ENCODE peak calls at places on chromosomes 13 and 19, in eight cellular contexts. T is endothelial cell of umbilical vein; M is HT-29; Z is memory B cell; B is stimulated activated CD4-positive, alpha-beta T cell treated with anti-CD3 and anti-CD28 coated beads, Interleukin-1b, Interleukin-23, amount 100 ng/mL, for 24 hours; K is GF-D8; Y is GM12865; L is thoracic aorta. U is an unnamed sample.

GRCh38 chr19:14347999-14348889 is 33.0 kb upstream of the ADGRE5 start:
- DNase-seq in T (peak; percentile 37), M (peak; percentile 37), Z (peak; percentile 60), B (peak; percentile 61), K (no peak), Y (peak; percentile 66), L (no peak), U (peak; percentile 52)

GRCh38 chr13:113956571-113956970 is 17.3 kb downstream of the C13orf46 start:
- DNase-seq in T (no peak), M (no peak), Z (no peak), B (no peak), K (no peak), Y (no peak), L (no peak), U (no peak)

GRCh38 chr19:54164369-54165068 is 5.0 kb upstream of the LENG1 start:
- DNase-seq in T (peak; percentile 84), M (peak; percentile 95), Z (no peak), B (no peak), K (no peak), Y (peak; percentile 53), L (no peak), U (peak; percentile 53)

GRCh38 chr13:102774210-102774560 is 599 bp upstream of the TEX30 start:
- DNase-seq in T (no peak), M (no peak), Z (no peak), B (no peak), K (no peak), Y (no peak), L (no peak), U (no peak)

GRCh38 chr13:110239280-110240120 is 67.5 kb downstream of the COL4A1 start:
- DNase-seq in T (peak; percentile 82), M (no peak), Z (no peak), B (no peak), K (no peak), Y (no peak), L (no peak), U (no peak)

GRCh38 chr13:98239156-98240076 is 62.3 kb upstream of the RNF113B start:
- DNase-seq in T (no peak), M (no peak), Z (no peak), B (no peak), K (no peak), Y (no peak), L (no peak), U (no peak)

GRCh38 chr13:37326319-37326718 is 220.9 kb upstream of the CSNK1A1L start:
- DNase-seq in T (no peak), M (no peak), Z (no peak), B (no peak), K (no peak), Y (no peak), L (no peak), U (no peak)

GRCh38 chr13:107608736-107609135 is 606.6 kb downstream of the LIG4 start:
- DNase-seq in T (no peak), M (no peak), Z (no peak), B (no peak), K (no peak), Y (no peak), L (no peak), U (no peak)

GRCh38 chr19:18306903-18307681 is 15.8 kb downstream of the LSM4 start:
- DNase-seq in T (no peak), M (no peak), Z (peak; percentile 52), B (no peak), K (no peak), Y (peak; percentile 49), L (no peak), U (no peak)

GRCh38 chr19:4267101-4267900 is 11.8 kb upstream of the SHD start:
- DNase-seq in T (peak; percentile 26), M (peak; percentile 81), Z (peak; percentile 41), B (peak; percentile 55), K (peak; percentile 38), Y (peak; percentile 74), L (no peak), U (no peak)

GRCh38 chr19:28839455-28839854 is 373.5 kb downstream of the UQCRFS1 start:
- DNase-seq in T (no peak), M (no peak), Z (no peak), B (no peak), K (no peak), Y (no peak), L (no peak), U (no peak)

U was measured in T-helper 1 cell.